ENCODE peak calls at places on chromosomes 5 and 9, in ten cellular contexts. Z is LHCN-M2; E is activated gamma-delta T cell treated with Interleukin-2 at 50 U/mL for 16 hours; T is stimulated activated naive CD4-positive, alpha-beta T cell; A is HCT116; K is A549; D is ELR; N is CD8-positive, alpha-beta T cell; S is fibroblast of gingiva; O is NCI-H1092. U is an unnamed sample.

GRCh38 chr9:32738501-32739172 is 44.7 kb upstream of the TMEM215 start:
- DNase-seq in Z (no peak), E (no peak), T (no peak), A (peak; percentile 46), K (peak; percentile 4), D (peak; percentile 36), N (no peak), S (no peak), O (no peak), U (no peak)

GRCh38 chr5:153358315-153358976 is 132.0 kb upstream of the GRIA1 start:
- DNase-seq in Z (no peak), E (no peak), T (no peak), A (no peak), K (no peak), D (no peak), N (no peak), S (no peak), O (no peak), U (no peak)

GRCh38 chr5:35016179-35017056 is 31.3 kb downstream of the AGXT2 start:
- DNase-seq in Z (no peak), E (no peak), T (no peak), A (no peak), K (no peak), D (no peak), N (no peak), S (no peak), O (no peak), U (no peak)

GRCh38 chr5:16957305-16958165 is 21.4 kb upstream of the MYO10 start:
- DNase-seq in Z (peak; percentile 94), E (no peak), T (no peak), A (no peak), K (no peak), D (peak; percentile 98), N (no peak), S (peak; percentile 54), O (no peak), U (peak; percentile 99)

GRCh38 chr9:135045264-135046155 is 42.0 kb upstream of the OLFM1 start:
- DNase-seq in Z (no peak), E (no peak), T (no peak), A (no peak), K (no peak), D (no peak), N (no peak), S (no peak), O (no peak), U (no peak)

GRCh38 chr5:531749-532315 is 7.6 kb upstream of the SLC9A3 start:
- DNase-seq in Z (peak; percentile 32), E (no peak), T (no peak), A (no peak), K (no peak), D (no peak), N (no peak), S (no peak), O (no peak), U (no peak)

GRCh38 chr5:56099346-56099745 is 104.6 kb upstream of the IL6ST start:
- DNase-seq in Z (peak; percentile 78), E (no peak), T (no peak), A (no peak), K (no peak), D (peak; percentile 9), N (no peak), S (peak; percentile 96), O (no peak), U (peak; percentile 88)

GRCh38 chr5:143400541-143401252 is 2.8 kb downstream of the NR3C1 start:
- DNase-seq in Z (peak; percentile 69), E (no peak), T (no peak), A (no peak), K (peak; percentile 82), D (no peak), N (no peak), S (peak; percentile 37), O (no peak), U (peak; percentile 39)

GRCh38 chr5:120055858-120056257 is 408.2 kb upstream of the PRR16 start:
- DNase-seq in Z (peak; percentile 71), E (no peak), T (no peak), A (peak; percentile 4), K (peak; percentile 17), D (peak; percentile 56), N (no peak), S (peak; percentile 72), O (no peak), U (peak; percentile 90)

U was measured in fibroblast of lung.